ENCODE peak calls at places on chromosome X, in six cellular contexts. W is suprapubic skin; K is CD4-positive, alpha-beta memory T cell; U is AG04450; C is tibial nerve; Y is iPS DF 6.9. M is an unnamed sample. For H3K27me3, the result is how much of the 10 kb centered on the place peaks cover.

GRCh38 chrX:54452920-54453319 is 12.7 kb downstream of the TSR2 start:
- DNase-seq in K (no peak), U (no peak), Y (no peak), C (no peak), W (no peak), M (no peak)

GRCh38 chrX:154396948-154397887 is 959 bp upstream of the RPL10 start:
- DNase-seq in K (peak), C (peak), U (no peak), Y (no peak), W (peak), M (peak)

GRCh38 chrX:23756165-23756564 is 13.1 kb upstream of the ACOT9 start:
- DNase-seq in K (peak), C (peak), U (no peak), Y (peak), W (no peak), M (peak)

GRCh38 chrX:143853488-143853887 is 30.4 kb upstream of the UBE2NL start:
- DNase-seq in W (no peak), U (no peak), Y (no peak), K (no peak), C (no peak), M (no peak)

GRCh38 chrX:43586855-43587254 is 69.2 kb upstream of the MAOA start:
- DNase-seq in U (no peak), C (no peak), K (no peak), W (no peak), Y (no peak), M (no peak)

GRCh38 chrX:85111347-85111746 is 107.7 kb downstream of the APOOL start:
- DNase-seq in C (peak), K (no peak), U (no peak), Y (no peak), W (no peak), M (no peak)

GRCh38 chrX:139203681-139204575 is 326.6 kb upstream of the F9 start:
- DNase-seq in W (no peak), K (no peak), Y (no peak), C (no peak), U (no peak), M (no peak)

GRCh38 chrX:14032383-14032782 is 2.7 kb upstream of the GEMIN8 start:
- DNase-seq in C (peak), K (peak), Y (peak), W (no peak), U (peak), M (peak)

GRCh38 chrX:57952320-57952678 is 42.0 kb upstream of the ZXDA start:
- DNase-seq in K (no peak), W (peak), U (no peak), C (no peak), Y (no peak), M (no peak)

GRCh38 chrX:108165349-108166111 is 74.0 kb downstream of the ATG4A start:
- DNase-seq in W (no peak), C (no peak), U (peak), K (no peak), Y (no peak), M (no peak)

GRCh38 chrX:126395909-126396308 is 156.7 kb downstream of the DCAF12L1 start:
- DNase-seq in W (no peak), Y (no peak), C (no peak), K (no peak), U (no peak), M (no peak)

GRCh38 chrX:9188117-9188516 is 154.2 kb upstream of the FAM9B start:
- DNase-seq in U (no peak), K (no peak), W (no peak), Y (no peak), C (no peak), M (no peak)

GRCh38 chrX:71997320-71997719 is 86.7 kb downstream of the NHSL2 start:
- DNase-seq in C (no peak), Y (no peak), K (no peak), W (no peak), U (no peak), M (no peak)
- H3K27me3 ChIP-seq in C (under half), Y (under half), K (under half), W (under half), U (under half), M (under half)

DNA sequence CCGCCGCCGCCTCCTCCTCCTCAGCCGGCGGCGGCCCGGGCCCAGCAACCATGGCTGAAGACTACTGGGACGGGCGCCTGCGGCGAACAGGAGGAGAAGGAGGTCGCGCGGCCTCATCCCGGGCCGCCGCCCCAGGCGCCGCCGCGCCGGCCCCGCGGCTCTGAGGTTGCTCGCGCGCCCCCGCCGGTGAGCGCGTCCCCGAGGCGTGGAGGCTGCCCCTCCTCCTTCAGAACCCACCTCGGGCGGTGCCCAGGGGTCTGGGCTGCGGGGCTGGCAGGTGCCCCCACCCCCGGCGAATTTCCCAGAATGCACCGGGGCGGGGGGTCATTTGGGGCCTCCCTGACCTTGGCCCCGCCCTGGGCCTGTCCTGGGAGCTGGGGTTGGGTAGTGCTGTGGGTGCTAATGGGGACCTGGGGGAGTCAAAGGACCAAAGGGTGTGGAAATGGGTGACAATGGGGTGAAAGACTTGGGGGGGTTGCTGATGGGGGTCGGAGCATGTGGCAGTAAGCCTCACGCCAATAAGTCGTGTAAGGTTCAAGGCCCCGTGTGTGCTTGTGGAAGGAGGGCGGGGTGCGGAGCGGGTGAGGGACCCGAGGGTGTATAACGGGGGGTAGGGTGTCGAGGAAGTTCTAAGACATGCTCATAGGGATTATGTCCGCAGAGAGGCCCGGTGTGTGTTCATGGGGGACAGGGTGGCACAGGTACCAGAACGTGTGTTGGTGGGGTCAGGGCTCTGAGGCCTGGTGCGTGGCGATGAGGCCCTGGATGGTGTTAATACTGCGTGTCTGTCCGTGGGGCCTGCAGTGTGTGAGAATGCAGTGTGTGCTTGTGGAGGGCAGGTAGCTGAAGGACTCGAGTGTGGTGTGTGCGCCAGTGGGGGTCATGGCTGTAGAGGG is 687 bp downstream of the CDK16 start:
- DNase-seq in U (no peak), W (peak), Y (no peak), K (no peak), C (no peak), M (peak)
- H3K27me3 ChIP-seq in U (under half), W (under half), Y (under half), K (under half), C (under half), M (under half)

DNA sequence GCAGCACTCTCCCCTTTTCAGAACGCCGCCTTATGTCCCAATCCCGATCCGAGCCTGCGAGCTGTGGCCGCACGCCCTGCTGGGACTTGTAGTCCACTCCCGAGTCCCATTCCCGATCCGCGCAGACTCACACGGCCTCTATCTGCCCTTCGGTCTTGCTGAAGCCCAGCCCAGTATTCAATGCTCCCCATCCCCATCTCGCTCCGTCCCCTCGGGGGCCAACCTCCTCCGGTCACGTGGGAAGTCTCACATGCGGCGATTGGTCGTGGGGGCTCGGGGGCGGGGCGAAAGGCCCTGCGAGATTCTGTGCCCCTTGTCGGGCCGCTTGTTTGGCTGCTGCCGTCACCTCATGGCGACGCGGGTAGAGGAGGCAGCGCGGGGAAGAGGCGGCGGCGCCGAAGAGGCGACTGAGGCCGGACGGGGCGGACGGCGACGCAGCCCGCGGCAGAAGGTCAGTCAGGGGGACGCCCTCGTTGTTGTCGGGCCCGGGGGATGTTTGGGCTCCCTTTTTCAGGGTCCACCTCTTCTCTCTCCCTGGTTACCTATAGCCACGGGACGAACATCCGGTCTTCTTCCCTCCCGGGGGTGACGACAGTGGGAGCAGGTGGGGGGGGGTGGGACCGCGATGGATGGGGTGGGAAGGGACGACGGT is at the start of gene TXLNG:
- DNase-seq in U (peak), W (peak), K (peak), C (peak), Y (peak), M (peak)
- H3K27me3 ChIP-seq in U (under half), W (under half), K (under half), C (under half), Y (under half), M (under half)

DNA sequence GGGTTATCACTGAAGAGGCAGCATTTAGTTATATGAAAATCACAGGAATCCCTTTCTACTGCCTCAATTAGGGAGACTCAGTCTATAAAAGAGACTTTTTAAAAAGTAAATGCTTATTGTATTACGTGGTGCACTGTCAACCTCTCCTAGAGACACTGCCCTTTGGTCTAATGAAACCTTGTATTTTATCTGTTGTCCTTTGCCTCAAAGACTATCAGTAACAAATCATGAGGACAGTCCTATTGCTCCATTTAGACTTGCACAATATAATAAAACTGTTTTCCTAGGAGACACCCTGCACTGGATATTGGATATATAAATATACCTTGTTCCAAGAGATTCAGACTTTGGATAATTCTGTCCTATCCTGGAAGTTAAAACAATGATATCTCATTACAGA is 34.2 kb downstream of the VCX3A start:
- DNase-seq in C (no peak), U (no peak), W (no peak), Y (no peak), K (no peak), M (no peak)
- H3K27me3 ChIP-seq in C (under half), U (under half), W (under half), Y (under half), K (under half), M (under half)

DNA sequence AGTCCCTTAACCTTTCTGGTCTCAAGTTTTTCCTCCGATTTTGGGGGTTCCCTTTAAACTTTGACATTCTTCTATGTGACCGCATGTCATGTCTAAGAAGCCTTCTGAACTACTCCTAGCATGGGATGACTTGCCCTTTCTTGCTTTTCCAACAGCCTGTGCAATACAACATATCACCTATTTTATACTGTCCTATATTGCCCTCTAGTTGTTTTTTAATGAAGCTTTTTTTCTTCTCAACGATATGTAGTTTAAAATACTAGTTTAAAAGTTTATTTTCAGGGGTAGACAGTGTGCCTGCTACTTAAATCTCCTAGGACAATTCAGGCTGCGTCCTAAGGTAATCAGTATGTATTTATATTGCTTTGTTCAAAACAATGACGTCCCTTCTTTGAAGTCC is 1.0 kb upstream of the IGBP1 start:
- DNase-seq in C (no peak), W (no peak), Y (no peak), U (no peak), K (no peak), M (no peak)
- H3K27me3 ChIP-seq in C (under half), W (under half), Y (under half), U (under half), K (under half), M (under half)